ENCODE peak calls at places on chromosome 14, in four cellular contexts. N is activated T-helper 1 cell treated with Interleukin-2 at 50 U/mL for 16 hours, D is GM10248, O is foreskin melanocyte. K is an unnamed sample.

GRCh38 chr14:68824517-68825347 is 31.9 kb upstream of the ZFP36L1 start:
- DNase-seq in N (no peak), D (peak), O (peak), K (peak)

GRCh38 chr14:104706733-104707628 is 17.0 kb upstream of the ADSS1 start:
- DNase-seq in N (no peak), D (no peak), O (no peak), K (no peak)

GRCh38 chr14:56273151-56273550 is 154.9 kb downstream of the PELI2 start:
- DNase-seq in N (no peak), D (no peak), O (no peak), K (no peak)

GRCh38 chr14:96304956-96305355 is 48.9 kb downstream of the BDKRB1 start:
- DNase-seq in N (no peak), D (no peak), O (no peak), K (no peak)

GRCh38 chr14:72788972-72789728 is 104.8 kb downstream of the DPF3 start:
- DNase-seq in N (no peak), D (no peak), O (no peak), K (no peak)

GRCh38 chr14:99946652-99947489 is 118.4 kb upstream of the EVL start:
- DNase-seq in N (peak), D (peak), O (no peak), K (peak)

GRCh38 chr14:22977684-22978486 is 4.5 kb downstream of the AJUBA start:
- DNase-seq in N (no peak), D (no peak), O (no peak), K (no peak)

GRCh38 chr14:90820958-90821357 is 4.7 kb upstream of the TTC7B start:
- DNase-seq in N (peak), D (peak), O (no peak), K (peak)

GRCh38 chr14:28830115-28830534 is 63.5 kb downstream of the FOXG1 start:
- DNase-seq in N (no peak), D (no peak), O (no peak), K (no peak)

GRCh38 chr14:63647696-63648410 is 6.2 kb upstream of the WDR89 start:
- DNase-seq in N (no peak), D (no peak), O (no peak), K (no peak)

GRCh38 chr14:106530423-106531107 is 1004.2 kb downstream of the TMEM121 start:
- DNase-seq in N (peak), D (peak), O (no peak), K (peak)

GRCh38 chr14:95834491-95834890 is 42.1 kb upstream of the TUNAR start:
- DNase-seq in N (no peak), D (no peak), O (no peak), K (no peak)

GRCh38 chr14:38548091-38548490 is 292.2 kb upstream of the CLEC14A start:
- DNase-seq in N (no peak), D (no peak), O (no peak), K (no peak)

GRCh38 chr14:30138517-30138916 is 210.9 kb upstream of the PRKD1 start:
- DNase-seq in N (no peak), D (no peak), O (no peak), K (no peak)

GRCh38 chr14:22547309-22547947 is 41.6 kb downstream of the DAD1 start:
- DNase-seq in N (no peak), D (no peak), O (no peak), K (no peak)

GRCh38 chr14:23354990-23355389 is 2.3 kb upstream of the SLC22A17 start:
- DNase-seq in N (no peak), D (no peak), O (no peak), K (no peak)

GRCh38 chr14:69580009-69580577 is 5.4 kb upstream of the CCDC177 start:
- DNase-seq in N (no peak), D (no peak), O (no peak), K (no peak)

GRCh38 chr14:54230645-54231044 is 166.2 kb upstream of the CDKN3 start:
- DNase-seq in N (no peak), D (no peak), O (no peak), K (no peak)

GRCh38 chr14:40252817-40253447 is 820.7 kb upstream of the FBXO33 start:
- DNase-seq in N (no peak), D (no peak), O (no peak), K (no peak)

GRCh38 chr14:95003099-95003960 is 154.0 kb downstream of the DICER1 start:
- DNase-seq in N (no peak), D (no peak), O (no peak), K (no peak)

GRCh38 chr14:55762595-55763232 is 182.7 kb downstream of the KTN1 start:
- DNase-seq in N (no peak), D (peak), O (no peak), K (peak)

GRCh38 chr14:20603813-20604212 is 12.6 kb upstream of the RNASE12 start:
- DNase-seq in N (no peak), D (no peak), O (no peak), K (no peak)

GRCh38 chr14:95523051-95523817 is 6.8 kb upstream of the SYNE3 start:
- DNase-seq in N (peak), D (no peak), O (no peak), K (no peak)

GRCh38 chr14:103123128-103123633 is at the start of gene TNFAIP2:
- DNase-seq in N (no peak), D (peak), O (no peak), K (peak)

GRCh38 chr14:104754213-104754851 is 1.4 kb downstream of the SIVA1 start:
- DNase-seq in N (no peak), D (no peak), O (no peak), K (no peak)

GRCh38 chr14:68937790-68938514 is 41.1 kb downstream of the ACTN1 start:
- DNase-seq in N (no peak), D (no peak), O (no peak), K (no peak)

K was measured in GM20000.